ENCODE peak calls at places on chromosomes 2 and 18, in ten cellular contexts. L is activated CD4-positive, CD25-positive, alpha-beta regulatory T cell; X is CD4-positive, alpha-beta T cell; H is HEK293T; G is amygdala; U is cardiac fibroblast; W is NCI-H1436; Y is effector memory CD4-positive, alpha-beta T cell; K is stimulated activated naive CD4-positive, alpha-beta T cell; I is posterior cingulate gyrus. C is an unnamed sample.

GRCh38 chr18:7221424-7222155 is 9.3 kb upstream of the LRRC30 start:
- DNase-seq in L (no peak), X (no peak), H (peak; percentile 53), G (no peak), U (peak; percentile 81), W (peak; percentile 31), Y (no peak), K (no peak), I (no peak), C (peak; percentile 91)

GRCh38 chr18:55401638-55402191 is 186.3 kb downstream of the TCF4 start:
- DNase-seq in L (no peak), X (no peak), H (no peak), G (no peak), U (peak; percentile 89), W (no peak), Y (no peak), K (no peak), I (no peak), C (peak; percentile 68)

GRCh38 chr2:200600549-200601212 is 14.9 kb downstream of the AOX1 start:
- DNase-seq in L (no peak), X (no peak), H (peak; percentile 17), G (no peak), U (no peak), W (no peak), Y (no peak), K (no peak), I (no peak), C (no peak)

GRCh38 chr2:221844187-221844586 is 272.1 kb upstream of the EPHA4 start:
- DNase-seq in L (no peak), X (no peak), H (no peak), G (no peak), U (no peak), W (no peak), Y (no peak), K (no peak), I (no peak), C (no peak)

GRCh38 chr18:23994361-23994902 is 20.1 kb upstream of the TTC39C start:
- DNase-seq in L (peak; percentile 16), X (no peak), H (peak; percentile 48), G (no peak), U (peak; percentile 76), W (peak; percentile 91), Y (peak; percentile 37), K (no peak), I (no peak), C (peak; percentile 21)

GRCh38 chr2:100742884-100743283 is 77.1 kb upstream of the NPAS2 start:
- DNase-seq in L (no peak), X (no peak), H (no peak), G (no peak), U (peak; percentile 92), W (no peak), Y (no peak), K (no peak), I (no peak), C (no peak)

GRCh38 chr2:22800422-22800821 is 584.6 kb upstream of the KLHL29 start:
- DNase-seq in L (no peak), X (no peak), H (no peak), G (no peak), U (no peak), W (no peak), Y (no peak), K (no peak), I (no peak), C (peak; percentile 78)

GRCh38 chr2:88032070-88032702 is 15.8 kb upstream of the RNU2-63P start:
- DNase-seq in L (no peak), X (no peak), H (no peak), G (no peak), U (no peak), W (no peak), Y (no peak), K (no peak), I (no peak), C (no peak)

GRCh38 chr2:209208211-209208610 is 215.6 kb upstream of the MAP2 start:
- DNase-seq in L (no peak), X (no peak), H (peak; percentile 9), G (no peak), U (peak; percentile 14), W (no peak), Y (no peak), K (no peak), I (peak; percentile 24), C (peak; percentile 64)

GRCh38 chr2:198414976-198415375 is 610.6 kb downstream of the PLCL1 start:
- DNase-seq in L (no peak), X (no peak), H (no peak), G (no peak), U (no peak), W (no peak), Y (no peak), K (no peak), I (no peak), C (no peak)

GRCh38 chr18:12839526-12840196 is 44.4 kb downstream of the PTPN2 start:
- DNase-seq in L (no peak), X (no peak), H (no peak), G (no peak), U (peak; percentile 67), W (no peak), Y (no peak), K (no peak), I (no peak), C (no peak)

GRCh38 chr2:28643324-28643723 is 108.3 kb upstream of the PPP1CB start:
- DNase-seq in L (no peak), X (no peak), H (no peak), G (no peak), U (no peak), W (no peak), Y (no peak), K (no peak), I (no peak), C (no peak)

GRCh38 chr2:168254158-168254935 is 7.0 kb upstream of the STK39 start:
- DNase-seq in L (no peak), X (no peak), H (no peak), G (no peak), U (no peak), W (no peak), Y (no peak), K (no peak), I (no peak), C (no peak)

GRCh38 chr2:135056790-135057189 is 4.7 kb downstream of the RAB3GAP1 start:
- DNase-seq in L (no peak), X (no peak), H (no peak), G (no peak), U (no peak), W (no peak), Y (no peak), K (no peak), I (no peak), C (no peak)

GRCh38 chr2:44778671-44779476 is 162.6 kb upstream of the SIX3 start:
- DNase-seq in L (no peak), X (no peak), H (no peak), G (no peak), U (no peak), W (no peak), Y (no peak), K (no peak), I (no peak), C (peak; percentile 87)

GRCh38 chr2:71306762-71307161 is 24.8 kb upstream of the ZNF638 start:
- DNase-seq in L (no peak), X (no peak), H (no peak), G (no peak), U (peak; percentile 35), W (no peak), Y (no peak), K (no peak), I (no peak), C (no peak)

GRCh38 chr2:217645891-217646290 is 356.9 kb downstream of the TNS1 start:
- DNase-seq in L (no peak), X (no peak), H (no peak), G (no peak), U (peak; percentile 4), W (no peak), Y (no peak), K (no peak), I (no peak), C (no peak)

GRCh38 chr2:218892693-218893348 is 12.2 kb downstream of the WNT10A start:
- DNase-seq in L (peak; percentile 78), X (peak; percentile 83), H (peak; percentile 61), G (no peak), U (peak; percentile 43), W (peak; percentile 72), Y (peak; percentile 83), K (peak; percentile 80), I (peak; percentile 25), C (peak; percentile 91)

C was measured in neural progenitor cell.